ENCODE peak calls at places on chromosomes 6 and 20, in six cellular contexts. U, K, A, J, R and F are unnamed samples.

GRCh38 chr6:9563996-9564395 is 850.9 kb downstream of the TFAP2A start:
- DNase-seq in U (no peak), K (no peak), A (no peak), J (no peak), R (no peak), F (no peak)

GRCh38 chr6:58073263-58073662 is 755.8 kb downstream of the PRIM2 start:
- DNase-seq in U (no peak), K (peak; percentile 64), A (no peak), J (no peak), R (no peak), F (no peak)

GRCh38 chr6:43669922-43670622 is 17.5 kb downstream of the MRPS18A start:
- DNase-seq in U (no peak), K (no peak), A (no peak), J (no peak), R (peak; percentile 60), F (no peak)

GRCh38 chr20:24118781-24119175 is 130.2 kb upstream of the GGTLC1 start:
- DNase-seq in U (no peak), K (no peak), A (no peak), J (no peak), R (no peak), F (no peak)

GRCh38 chr6:35754452-35755321 is 17.9 kb downstream of the ARMC12 start:
- DNase-seq in U (no peak), K (no peak), A (no peak), J (no peak), R (no peak), F (no peak)

GRCh38 chr6:55490871-55491270 is 88.1 kb downstream of the HMGCLL1 start:
- DNase-seq in U (no peak), K (no peak), A (no peak), J (no peak), R (no peak), F (no peak)

GRCh38 chr20:24452498-24453133 is 16.8 kb upstream of the SYNDIG1 start:
- DNase-seq in U (no peak), K (no peak), A (no peak), J (no peak), R (no peak), F (no peak)

GRCh38 chr20:46347831-46348230 is 39.5 kb upstream of the CDH22 start:
- DNase-seq in U (no peak), K (no peak), A (no peak), J (no peak), R (no peak), F (no peak)

GRCh38 chr6:168113226-168113625 is 34.2 kb upstream of the FRMD1 start:
- DNase-seq in U (no peak), K (peak; percentile 37), A (no peak), J (no peak), R (no peak), F (no peak)

GRCh38 chr6:36364669-36365479 is 22.6 kb downstream of the ETV7 start:
- DNase-seq in U (no peak), K (no peak), A (no peak), J (no peak), R (no peak), F (no peak)

GRCh38 chr20:60100780-60101179 is 142.6 kb downstream of the CDH26 start:
- DNase-seq in U (no peak), K (no peak), A (no peak), J (no peak), R (no peak), F (no peak)

GRCh38 chr6:132456700-132457143 is 55.4 kb upstream of the MOXD1 start:
- DNase-seq in U (no peak), K (peak; percentile 53), A (no peak), J (no peak), R (peak; percentile 84), F (no peak)

GRCh38 chr6:169691260-169691659 is 10.6 kb downstream of the WDR27 start:
- DNase-seq in U (no peak), K (no peak), A (no peak), J (no peak), R (no peak), F (no peak)

GRCh38 chr6:169695131-169695530 is 6.7 kb downstream of the WDR27 start:
- DNase-seq in U (no peak), K (no peak), A (no peak), J (no peak), R (no peak), F (no peak)

GRCh38 chr6:169689247-169689646 is 12.6 kb downstream of the WDR27 start:
- DNase-seq in U (no peak), K (no peak), A (no peak), J (no peak), R (no peak), F (no peak)

GRCh38 chr6:169692516-169692915 is 9.3 kb downstream of the WDR27 start:
- DNase-seq in U (no peak), K (no peak), A (no peak), J (no peak), R (no peak), F (no peak)
- H3K9me3 ChIP-seq in U (no peaks in the 10 kb centered on the region), K (no peaks in the 10 kb centered on the region), A (no peaks in the 10 kb centered on the region), J (no peaks in the 10 kb centered on the region), R (no peaks in the 10 kb centered on the region), F (peaks cover 4% of the 10 kb centered on the region)

GRCh38 chr6:149153637-149154036 is 163.9 kb upstream of the TAB2 start:
- DNase-seq in U (no peak), K (no peak), A (no peak), J (no peak), R (no peak), F (no peak)

GRCh38 chr6:149152521-149152920 is 165.0 kb upstream of the TAB2 start:
- DNase-seq in U (no peak), K (no peak), A (no peak), J (no peak), R (no peak), F (no peak)

GRCh38 chr6:149154137-149154900 is 163.2 kb upstream of the TAB2 start:
- DNase-seq in U (no peak), K (no peak), A (no peak), J (no peak), R (no peak), F (no peak)

GRCh38 chr6:149150999-149151398 is 166.5 kb upstream of the TAB2 start:
- DNase-seq in U (no peak), K (no peak), A (no peak), J (no peak), R (no peak), F (no peak)

DNA sequence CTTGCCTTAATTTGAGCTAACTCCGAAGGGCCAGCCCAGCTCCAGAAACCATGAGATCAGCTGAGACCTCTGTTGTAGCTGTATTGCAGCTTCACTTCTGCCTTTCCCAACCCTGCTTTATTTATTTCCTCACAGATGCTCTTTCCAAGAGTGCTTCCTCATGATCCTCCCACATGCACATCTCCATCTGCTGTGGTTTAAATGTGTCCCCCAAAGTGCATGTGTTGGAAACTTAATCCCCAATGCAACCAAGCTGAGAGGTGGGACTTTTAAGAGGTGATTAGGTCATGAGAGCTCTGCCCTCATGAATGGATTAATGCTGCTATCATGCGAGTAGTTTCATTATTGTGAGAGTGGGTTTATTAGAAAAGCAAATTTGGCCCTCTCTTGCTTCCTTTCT is 164.4 kb upstream of the TAB2 start:
- DNase-seq in U (no peak), K (no peak), A (no peak), J (no peak), R (no peak), F (no peak)
- H3K4me1 ChIP-seq in U (no peaks in the 10 kb centered on the region), K (no peaks in the 10 kb centered on the region), A (no peaks in the 10 kb centered on the region), J (peaks cover 29% of the 10 kb centered on the region), R (peaks cover 10% of the 10 kb centered on the region), F (peaks cover 37% of the 10 kb centered on the region)

DNA sequence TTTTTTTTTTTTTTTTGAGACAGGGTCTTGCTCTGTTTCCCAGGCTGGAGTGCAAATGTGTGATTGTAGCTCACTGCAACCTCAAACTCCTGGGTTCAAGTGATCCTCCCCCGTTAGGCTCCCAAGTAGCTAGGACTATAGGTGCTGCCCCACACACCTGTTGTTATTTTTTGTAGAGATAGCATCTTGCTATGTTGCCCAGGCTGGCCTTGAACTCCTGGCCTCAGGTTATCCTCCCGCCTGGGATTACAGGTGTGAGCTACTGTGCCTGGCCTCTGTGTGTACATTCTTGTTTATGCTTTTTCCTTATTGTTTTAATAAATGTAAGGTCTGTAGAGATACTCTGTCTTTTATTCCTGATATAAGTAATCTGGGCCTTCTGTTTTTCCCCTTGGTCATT is 14.8 kb downstream of the CD2AP start:
- DNase-seq in U (no peak), K (no peak), A (no peak), J (no peak), R (no peak), F (no peak)
- H3K9me3 ChIP-seq in U (no peaks in the 10 kb centered on the region), K (no peaks in the 10 kb centered on the region), A (no peaks in the 10 kb centered on the region), J (no peaks in the 10 kb centered on the region), R (no peaks in the 10 kb centered on the region), F (no peaks in the 10 kb centered on the region)

GRCh38 chr20:6704132-6704861 is 63.2 kb upstream of the BMP2 start:
- DNase-seq in U (no peak), K (no peak), A (no peak), J (no peak), R (no peak), F (no peak)
- H3K4me1 ChIP-seq in U (no peaks in the 10 kb centered on the region), K (peaks cover 11% of the 10 kb centered on the region), A (peaks cover 19% of the 10 kb centered on the region), J (no peaks in the 10 kb centered on the region), R (peaks cover 50% of the 10 kb centered on the region), F (no peaks in the 10 kb centered on the region)